ENCODE peak calls at places on chromosome 13, in ten cellular contexts. L is Peyer's patch; F is upper lobe of right lung; O is astrocyte; X is IMR-90; E is cardiac muscle cell; Z is RWPE1; I is psoas muscle; Y is CD8-positive, alpha-beta T cell; A is CD4-positive, alpha-beta T cell. C is an unnamed sample.

GRCh38 chr13:34458756-34459462 is 483.2 kb upstream of the NBEA start:
- DNase-seq in L (no peak), F (no peak), O (no peak), X (no peak), E (no peak), Z (no peak), I (no peak), Y (no peak), A (no peak), C (no peak)

GRCh38 chr13:113902956-113903355 is 39.1 kb upstream of the GAS6 start:
- DNase-seq in L (no peak), F (no peak), O (no peak), X (no peak), E (no peak), Z (no peak), I (no peak), Y (no peak), A (no peak), C (no peak)

GRCh38 chr13:40096357-40096911 is 441.0 kb downstream of the COG6 start:
- DNase-seq in L (peak), F (no peak), O (no peak), X (no peak), E (no peak), Z (no peak), I (no peak), Y (peak), A (peak), C (no peak)

GRCh38 chr13:81677857-81678256 is 1336.9 kb upstream of the SPRY2 start:
- DNase-seq in L (no peak), F (no peak), O (no peak), X (no peak), E (no peak), Z (no peak), I (no peak), Y (no peak), A (no peak), C (no peak)

GRCh38 chr13:24127116-24127631 is 33.3 kb upstream of the SPATA13 start:
- DNase-seq in L (peak), F (no peak), O (no peak), X (peak), E (no peak), Z (no peak), I (no peak), Y (no peak), A (no peak), C (peak)

GRCh38 chr13:49532593-49532992 is 36.8 kb downstream of the PHF11 start:
- DNase-seq in L (no peak), F (no peak), O (no peak), X (no peak), E (no peak), Z (no peak), I (no peak), Y (no peak), A (no peak), C (no peak)

GRCh38 chr13:25046985-25047660 is 48.8 kb upstream of the PABPC3 start:
- DNase-seq in L (no peak), F (no peak), O (peak), X (peak), E (peak), Z (peak), I (no peak), Y (no peak), A (no peak), C (no peak)

GRCh38 chr13:44259045-44260042 is 114.3 kb upstream of the SERP2 start:
- DNase-seq in L (peak), F (peak), O (peak), X (peak), E (no peak), Z (peak), I (peak), Y (peak), A (peak), C (peak)

GRCh38 chr13:75481176-75482069 is 546 bp downstream of the TBC1D4 start:
- DNase-seq in L (peak), F (peak), O (no peak), X (no peak), E (peak), Z (peak), I (peak), Y (peak), A (no peak), C (peak)

GRCh38 chr13:44068737-44069136 is 189.0 kb downstream of the LACC1 start:
- DNase-seq in L (no peak), F (no peak), O (peak), X (peak), E (no peak), Z (peak), I (no peak), Y (no peak), A (no peak), C (peak)

GRCh38 chr13:76730220-76730619 is 156.0 kb downstream of the KCTD12 start:
- DNase-seq in L (no peak), F (no peak), O (no peak), X (no peak), E (no peak), Z (no peak), I (no peak), Y (no peak), A (no peak), C (peak)

GRCh38 chr13:48857576-48857975 is 118.1 kb upstream of the FNDC3A start:
- DNase-seq in L (no peak), F (no peak), O (no peak), X (no peak), E (no peak), Z (no peak), I (no peak), Y (no peak), A (no peak), C (no peak)

GRCh38 chr13:43268632-43269031 is 245.2 kb downstream of the DNAJC15 start:
- DNase-seq in L (no peak), F (no peak), O (no peak), X (no peak), E (peak), Z (no peak), I (no peak), Y (no peak), A (no peak), C (no peak)

GRCh38 chr13:43157796-43158195 is 134.4 kb downstream of the DNAJC15 start:
- DNase-seq in L (no peak), F (no peak), O (peak), X (no peak), E (no peak), Z (no peak), I (no peak), Y (no peak), A (no peak), C (no peak)

GRCh38 chr13:57935965-57936364 is 304.4 kb downstream of the PCDH17 start:
- DNase-seq in L (no peak), F (no peak), O (no peak), X (no peak), E (no peak), Z (no peak), I (no peak), Y (no peak), A (no peak), C (no peak)

GRCh38 chr13:93476175-93476574 is 249.6 kb downstream of the GPC6 start:
- DNase-seq in L (no peak), F (no peak), O (peak), X (peak), E (no peak), Z (peak), I (no peak), Y (no peak), A (no peak), C (peak)

GRCh38 chr13:48493076-48493765 is 39.7 kb downstream of the RCBTB2 start:
- DNase-seq in L (no peak), F (no peak), O (no peak), X (no peak), E (no peak), Z (no peak), I (no peak), Y (peak), A (no peak), C (peak)

DNA sequence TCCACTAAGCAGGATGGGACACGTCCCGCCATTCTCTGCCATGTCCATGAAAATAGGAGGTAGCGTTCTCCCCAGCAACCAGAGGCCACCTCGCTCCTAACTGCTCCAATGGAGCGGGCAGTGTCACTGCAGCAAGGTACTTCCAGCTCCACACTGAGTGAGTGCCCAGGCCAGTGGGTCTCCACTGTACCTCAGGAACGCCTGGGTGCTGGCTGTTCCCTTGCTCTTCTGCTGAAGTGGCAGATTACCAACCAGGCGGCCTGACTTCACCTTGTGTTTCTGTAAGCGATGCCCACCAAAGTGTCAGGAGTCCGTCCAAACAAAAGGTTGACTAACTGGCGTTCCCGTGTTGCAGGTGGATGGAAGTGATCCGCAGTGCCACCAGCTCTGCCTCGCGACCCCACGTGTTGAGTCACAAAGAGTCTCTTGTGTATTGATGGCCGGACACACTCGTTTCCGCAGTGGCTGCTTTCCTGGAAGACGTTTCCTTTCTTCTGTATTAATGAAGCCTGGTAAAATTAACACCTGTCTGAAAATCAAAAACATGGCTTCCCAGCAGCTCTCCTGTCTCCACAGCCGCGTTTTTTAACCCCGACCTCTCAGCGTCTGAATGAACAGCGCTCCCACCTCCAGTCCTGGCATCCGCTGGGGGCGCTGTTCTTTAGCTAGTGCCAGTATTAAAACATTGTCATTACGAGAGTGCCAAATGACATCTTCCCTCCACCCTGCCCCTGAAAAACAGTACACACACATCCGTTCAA is 128.8 kb downstream of the STK24 start:
- DNase-seq in L (no peak), F (peak), O (peak), X (no peak), E (peak), Z (peak), I (peak), Y (no peak), A (no peak), C (peak)
- TF ChIP-seq CTCF in L (no peak), F (peak), O (peak), X (peak), E (peak), Z (peak), I (no peak), Y (no peak), A (no peak), C (peak)

GRCh38 chr13:21022694-21023325 is 38.6 kb downstream of the LATS2 start:
- DNase-seq in L (no peak), F (no peak), O (no peak), X (no peak), E (no peak), Z (no peak), I (no peak), Y (no peak), A (no peak), C (no peak)
- TF ChIP-seq CTCF in L (no peak), F (peak), O (no peak), X (no peak), E (no peak), Z (no peak), I (no peak), Y (no peak), A (no peak), C (no peak)

GRCh38 chr13:67833564-67833963 is 603.4 kb upstream of the PCDH9 start:
- DNase-seq in L (no peak), F (no peak), O (no peak), X (no peak), E (no peak), Z (no peak), I (no peak), Y (no peak), A (no peak), C (no peak)
- TF ChIP-seq CTCF in L (no peak), F (no peak), O (no peak), X (no peak), E (no peak), Z (no peak), I (no peak), Y (no peak), A (no peak), C (no peak)

GRCh38 chr13:29589234-29589633 is 6.3 kb downstream of the SLC7A1 start:
- DNase-seq in L (no peak), F (no peak), O (peak), X (peak), E (no peak), Z (no peak), I (no peak), Y (no peak), A (no peak), C (peak)

GRCh38 chr13:29593605-29594297 is 1.7 kb downstream of the SLC7A1 start:
- DNase-seq in L (no peak), F (no peak), O (no peak), X (no peak), E (no peak), Z (no peak), I (no peak), Y (no peak), A (no peak), C (no peak)

GRCh38 chr13:29587645-29588044 is 7.8 kb downstream of the SLC7A1 start:
- DNase-seq in L (no peak), F (no peak), O (peak), X (peak), E (no peak), Z (no peak), I (no peak), Y (no peak), A (no peak), C (no peak)

GRCh38 chr13:29591310-29591709 is 4.2 kb downstream of the SLC7A1 start:
- DNase-seq in L (no peak), F (no peak), O (no peak), X (peak), E (no peak), Z (no peak), I (no peak), Y (no peak), A (no peak), C (peak)

DNA sequence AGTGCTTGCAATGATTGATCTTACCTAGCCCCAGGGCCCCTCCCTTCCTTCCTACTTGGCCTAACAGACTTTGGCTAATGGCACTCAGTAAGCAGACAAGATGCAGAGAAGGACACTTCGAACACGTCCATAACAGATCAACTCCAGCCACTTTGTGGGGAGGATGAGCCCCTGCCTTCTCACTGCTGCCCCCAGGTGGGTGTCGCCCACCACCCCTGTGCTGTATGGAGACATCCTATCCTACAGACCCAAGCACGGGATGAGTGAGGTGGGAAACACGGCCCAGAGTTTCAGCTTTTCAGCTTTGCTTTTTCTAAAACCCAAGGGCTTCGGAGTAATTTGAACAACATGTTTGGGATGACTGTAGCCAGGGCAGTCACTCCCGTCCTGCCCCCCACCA is 5.5 kb downstream of the SLC7A1 start:
- DNase-seq in L (no peak), F (no peak), O (no peak), X (no peak), E (no peak), Z (no peak), I (no peak), Y (no peak), A (no peak), C (no peak)
- TF ChIP-seq CTCF in L (no peak), F (no peak), O (no peak), X (peak), E (peak), Z (no peak), I (no peak), Y (no peak), A (no peak), C (no peak)

GRCh38 chr13:110801044-110801443 is 87.5 kb downstream of the ING1 start:
- DNase-seq in L (no peak), F (no peak), O (no peak), X (no peak), E (no peak), Z (no peak), I (no peak), Y (no peak), A (no peak), C (no peak)
- TF ChIP-seq CTCF in L (no peak), F (no peak), O (no peak), X (no peak), E (no peak), Z (no peak), I (no peak), Y (no peak), A (no peak), C (no peak)

GRCh38 chr13:52846567-52847321 is 1.7 kb downstream of the PCDH8 start:
- DNase-seq in L (peak), F (peak), O (peak), X (peak), E (peak), Z (peak), I (peak), Y (no peak), A (no peak), C (no peak)
- TF ChIP-seq CTCF in L (no peak), F (peak), O (no peak), X (peak), E (peak), Z (no peak), I (peak), Y (no peak), A (no peak), C (peak)

DNA sequence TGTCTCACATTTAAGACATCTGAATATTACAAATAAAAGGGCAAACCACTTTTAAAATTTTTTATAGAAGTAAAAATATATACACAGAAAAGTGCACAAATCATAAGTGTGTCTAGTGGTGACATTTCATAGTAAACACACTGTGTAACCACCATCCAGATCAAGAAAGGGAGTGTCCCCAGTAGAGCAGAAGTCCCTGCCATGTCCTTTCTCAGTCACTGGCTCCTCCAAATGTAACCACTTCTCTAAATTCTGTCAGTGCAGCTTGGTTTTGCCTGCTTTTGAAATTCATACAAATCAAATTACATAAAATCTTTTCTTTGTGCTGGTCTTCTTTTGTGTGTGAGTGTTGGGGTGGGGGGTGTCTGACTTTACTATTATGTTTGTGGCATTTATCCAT is 116.5 kb downstream of the RBM26 start:
- DNase-seq in L (no peak), F (no peak), O (no peak), X (no peak), E (no peak), Z (no peak), I (no peak), Y (no peak), A (no peak), C (no peak)
- TF ChIP-seq CTCF in L (no peak), F (no peak), O (no peak), X (no peak), E (no peak), Z (no peak), I (no peak), Y (no peak), A (no peak), C (no peak)

C was measured in cardiac fibroblast.